ENCODE peak calls at places on chromosome X, in six cellular contexts. D is keratinocyte, O is coronary artery, P is HL-60, N is A549, I is H9. V is an unnamed sample.

GRCh38 chrX:69109706-69110635 is 55.3 kb downstream of the PJA1 start:
- DNase-seq in D (peak), O (no peak), P (no peak), N (peak), I (peak), V (peak)

GRCh38 chrX:26918633-26919032 is 544.5 kb downstream of the PPP4R3C start:
- DNase-seq in D (no peak), O (no peak), P (peak), N (peak), I (peak), V (no peak)

GRCh38 chrX:45557390-45557789 is 356.7 kb upstream of the DIPK2B start:
- DNase-seq in D (no peak), O (no peak), P (no peak), N (peak), I (no peak), V (no peak)

GRCh38 chrX:15395794-15396193 is 11.6 kb upstream of the VEGFD start:
- DNase-seq in D (no peak), O (no peak), P (no peak), N (no peak), I (no peak), V (no peak)

GRCh38 chrX:56728752-56729151 is 291 bp upstream of the NBDY start:
- DNase-seq in D (no peak), O (no peak), P (no peak), N (peak), I (no peak), V (no peak)

GRCh38 chrX:7828594-7828993 is 14.4 kb upstream of the VCX start:
- DNase-seq in D (no peak), O (no peak), P (peak), N (peak), I (no peak), V (no peak)

GRCh38 chrX:44873415-44874270 is 655 bp downstream of the KDM6A start:
- DNase-seq in D (no peak), O (peak), P (peak), N (peak), I (no peak), V (no peak)

GRCh38 chrX:125306335-125306866 is 13.3 kb upstream of the TEX13C start:
- DNase-seq in D (no peak), O (no peak), P (no peak), N (no peak), I (no peak), V (no peak)

GRCh38 chrX:129653985-129654651 is 638 bp downstream of the APLN start:
- DNase-seq in D (no peak), O (peak), P (peak), N (peak), I (no peak), V (no peak)

GRCh38 chrX:23003121-23003520 is 3.4 kb downstream of the DDX53 start:
- DNase-seq in D (no peak), O (no peak), P (no peak), N (no peak), I (no peak), V (no peak)

GRCh38 chrX:106035064-106035463 is 3.5 kb downstream of the SERPINA7 start:
- DNase-seq in D (no peak), O (no peak), P (no peak), N (peak), I (no peak), V (no peak)

GRCh38 chrX:9676311-9676710 is 89.3 kb downstream of the GPR143 start:
- DNase-seq in D (no peak), O (no peak), P (no peak), N (no peak), I (no peak), V (no peak)

GRCh38 chrX:29666361-29666760 is 549.0 kb upstream of the MAGEB2 start:
- DNase-seq in D (no peak), O (no peak), P (no peak), N (no peak), I (no peak), V (no peak)

GRCh38 chrX:101397779-101398178 is 7.0 kb downstream of the RPL36A start:
- DNase-seq in D (no peak), O (no peak), P (no peak), N (no peak), I (peak), V (no peak)

GRCh38 chrX:19849433-19850190 is 37.8 kb downstream of the SH3KBP1 start:
- DNase-seq in D (no peak), O (no peak), P (peak), N (no peak), I (no peak), V (no peak)

GRCh38 chrX:26411045-26411444 is 195.1 kb downstream of the MAGEB5 start:
- DNase-seq in D (no peak), O (no peak), P (no peak), N (no peak), I (no peak), V (peak)

GRCh38 chrX:106391284-106391852 is 220.4 kb upstream of the RADX start:
- DNase-seq in D (no peak), O (no peak), P (no peak), N (no peak), I (no peak), V (no peak)

GRCh38 chrX:24204331-24204730 is 54.8 kb downstream of the ZFX start:
- DNase-seq in D (no peak), O (no peak), P (no peak), N (no peak), I (no peak), V (no peak)

GRCh38 chrX:41761169-41761568 is 37.2 kb downstream of the GPR82 start:
- DNase-seq in D (no peak), O (no peak), P (no peak), N (no peak), I (no peak), V (no peak)

GRCh38 chrX:123230798-123231197 is 46.7 kb downstream of the GRIA3 start:
- DNase-seq in D (no peak), O (no peak), P (no peak), N (no peak), I (no peak), V (no peak)

GRCh38 chrX:137051978-137052640 is 18.3 kb upstream of the GPR101 start:
- DNase-seq in D (no peak), O (no peak), P (peak), N (peak), I (peak), V (no peak)

GRCh38 chrX:133045986-133046385 is 50.9 kb downstream of the USP26 start:
- DNase-seq in D (no peak), O (no peak), P (no peak), N (no peak), I (no peak), V (no peak)

GRCh38 chrX:32873786-32874185 is 337.6 kb downstream of the DMD start:
- DNase-seq in D (no peak), O (no peak), P (no peak), N (no peak), I (no peak), V (no peak)

GRCh38 chrX:11426712-11427081 is 133.5 kb downstream of the AMELX start:
- DNase-seq in D (no peak), O (no peak), P (no peak), N (no peak), I (no peak), V (no peak)
- H3K27ac ChIP-seq in D (no peak), O (peak), P (no peak), N (no peak), I (no peak), V (no peak)

GRCh38 chrX:77451041-77451440 is 3.9 kb downstream of the FGF16 start:
- DNase-seq in D (no peak), O (no peak), P (no peak), N (no peak), I (no peak), V (peak)
- H3K27ac ChIP-seq in D (no peak), O (no peak), P (no peak), N (no peak), I (no peak), V (peak)

GRCh38 chrX:40734956-40735317 is 405 bp downstream of the MED14 start:
- DNase-seq in D (no peak), O (no peak), P (peak), N (peak), I (no peak), V (no peak)

GRCh38 chrX:40729923-40730584 is 5.3 kb downstream of the MED14 start:
- DNase-seq in D (no peak), O (no peak), P (peak), N (no peak), I (no peak), V (no peak)

GRCh38 chrX:40736170-40736505 is 796 bp upstream of the MED14 start:
- DNase-seq in D (no peak), O (no peak), P (no peak), N (no peak), I (no peak), V (no peak)

GRCh38 chrX:40735318-40736169 is at the start of gene MED14:
- DNase-seq in D (peak), O (peak), P (peak), N (peak), I (peak), V (peak)

DNA sequence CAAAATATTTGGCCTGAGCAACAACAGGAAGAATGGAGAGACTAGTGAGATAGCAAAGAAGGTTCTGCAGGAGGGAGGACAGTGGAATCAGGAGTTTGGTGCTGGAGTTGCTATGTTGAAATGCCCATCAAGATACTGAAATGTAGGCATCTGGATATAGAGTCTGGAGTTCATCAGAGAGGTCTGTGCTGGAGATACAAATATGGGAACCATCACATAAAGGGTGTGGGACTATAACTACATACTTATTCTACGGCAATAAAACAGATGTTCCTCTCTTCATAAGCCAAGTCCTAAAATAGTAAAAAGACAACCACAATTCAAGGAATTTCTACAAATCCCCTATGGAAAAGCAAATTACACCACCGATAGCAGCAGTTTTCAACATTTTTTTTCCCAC is 1.7 kb downstream of the MED14 start:
- DNase-seq in D (no peak), O (no peak), P (no peak), N (no peak), I (no peak), V (no peak)
- H3K27ac ChIP-seq in D (no peak), O (no peak), P (no peak), N (no peak), I (no peak), V (no peak)

DNA sequence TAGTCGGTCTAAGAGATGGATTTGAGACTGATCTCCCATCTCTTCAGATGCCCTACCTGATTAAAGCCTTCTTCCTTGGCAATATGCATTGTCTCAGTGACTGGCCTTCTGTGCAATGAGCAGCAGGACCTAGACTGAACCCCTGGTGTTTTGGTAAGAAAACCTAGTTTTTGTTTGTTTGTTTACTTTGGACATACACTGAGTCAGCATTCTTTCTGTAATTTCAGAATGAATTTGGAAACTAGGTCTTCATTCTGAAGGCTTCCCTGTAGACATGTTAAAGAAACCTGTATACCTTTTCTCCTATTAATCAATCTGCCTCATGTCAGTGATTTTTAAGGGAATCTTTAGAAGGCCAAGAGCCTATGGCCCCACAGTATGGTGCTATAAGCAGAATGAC is 597.5 kb upstream of the HTR2C start:
- DNase-seq in D (no peak), O (no peak), P (no peak), N (no peak), I (no peak), V (no peak)
- H3K27ac ChIP-seq in D (no peak), O (no peak), P (no peak), N (no peak), I (no peak), V (no peak)

DNA sequence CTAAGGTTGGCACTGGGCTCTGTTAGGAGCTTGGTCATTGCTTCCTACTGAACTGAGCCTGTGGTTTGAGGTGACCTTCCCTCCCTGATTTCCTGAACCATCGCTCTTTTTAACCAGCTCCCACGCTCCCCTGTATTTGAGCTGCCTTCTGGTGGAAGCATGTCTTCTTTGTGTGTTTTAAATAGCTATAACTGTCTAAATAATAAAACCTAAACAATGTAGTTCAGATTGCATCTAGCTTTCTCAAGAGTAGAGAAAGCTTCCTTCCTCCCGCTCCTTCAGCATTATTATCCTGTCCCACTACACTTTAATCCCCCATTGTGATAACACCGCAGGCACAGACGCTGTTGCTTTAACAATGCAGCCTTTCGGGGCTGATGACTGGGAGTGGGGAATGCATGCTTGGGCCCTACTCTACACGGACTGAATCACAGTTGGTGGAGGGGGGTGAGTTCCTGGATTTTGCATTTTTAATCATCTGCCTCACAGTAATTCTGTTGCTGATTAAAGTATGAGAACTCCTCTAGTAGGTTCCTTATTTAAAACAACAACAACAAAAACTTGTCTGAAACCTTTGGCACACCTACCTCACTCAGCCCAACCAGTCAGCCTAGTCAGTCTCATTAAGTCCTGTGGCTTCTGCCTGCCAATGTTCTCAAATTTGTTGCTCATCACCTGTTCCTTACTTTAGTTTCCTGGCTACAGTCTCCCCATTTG is 6.6 kb downstream of the SMS start:
- DNase-seq in D (no peak), O (no peak), P (no peak), N (no peak), I (peak), V (peak)
- H3K27ac ChIP-seq in D (peak), O (no peak), P (no peak), N (peak), I (no peak), V (peak)

DNA sequence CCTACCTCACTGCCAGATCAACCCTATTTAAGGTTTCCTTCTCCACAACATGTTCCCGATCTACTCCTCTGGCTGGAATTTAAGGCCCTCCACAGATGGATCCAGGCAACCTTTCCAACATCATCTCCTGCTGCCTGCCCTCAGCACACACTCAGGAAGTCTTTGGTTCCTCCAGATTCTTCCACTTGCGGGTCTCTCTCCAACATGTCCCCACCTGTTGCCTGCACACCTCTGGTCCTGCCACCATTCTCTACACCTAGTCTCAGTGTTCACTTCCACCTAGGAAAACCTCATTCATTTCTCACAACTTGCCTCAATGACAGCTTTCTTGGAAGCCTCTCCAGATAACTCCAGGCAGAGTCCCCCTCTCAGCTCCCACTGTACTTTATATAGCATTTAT is 80.1 kb downstream of the RTL5 start:
- DNase-seq in D (no peak), O (peak), P (no peak), N (no peak), I (no peak), V (no peak)
- H3K27ac ChIP-seq in D (no peak), O (no peak), P (no peak), N (no peak), I (peak), V (no peak)

GRCh38 chrX:13250831-13251612 is 68.8 kb downstream of the ATXN3L start:
- DNase-seq in D (no peak), O (no peak), P (peak), N (no peak), I (no peak), V (no peak)

GRCh38 chrX:13254870-13255269 is 65.0 kb downstream of the ATXN3L start:
- DNase-seq in D (no peak), O (no peak), P (no peak), N (no peak), I (no peak), V (no peak)

GRCh38 chrX:13253223-13253622 is 66.6 kb downstream of the ATXN3L start:
- DNase-seq in D (no peak), O (no peak), P (no peak), N (no peak), I (no peak), V (no peak)

GRCh38 chrX:13254076-13254785 is 65.6 kb downstream of the ATXN3L start:
- DNase-seq in D (no peak), O (no peak), P (peak), N (peak), I (no peak), V (no peak)

GRCh38 chrX:13252726-13253125 is 67.1 kb downstream of the ATXN3L start:
- DNase-seq in D (no peak), O (no peak), P (no peak), N (no peak), I (no peak), V (no peak)
- H3K27ac ChIP-seq in D (no peak), O (no peak), P (no peak), N (no peak), I (no peak), V (no peak)

GRCh38 chrX:117713411-117713810 is 403.2 kb downstream of the KLHL13 start:
- DNase-seq in D (no peak), O (no peak), P (no peak), N (peak), I (no peak), V (no peak)
- H3K27ac ChIP-seq in D (no peak), O (no peak), P (no peak), N (no peak), I (no peak), V (no peak)

GRCh38 chrX:13082286-13083065 is 38.1 kb upstream of the FAM9C start:
- DNase-seq in D (no peak), O (no peak), P (peak), N (no peak), I (no peak), V (no peak)
- H3K27ac ChIP-seq in D (no peak), O (no peak), P (peak), N (peak), I (no peak), V (no peak)

DNA sequence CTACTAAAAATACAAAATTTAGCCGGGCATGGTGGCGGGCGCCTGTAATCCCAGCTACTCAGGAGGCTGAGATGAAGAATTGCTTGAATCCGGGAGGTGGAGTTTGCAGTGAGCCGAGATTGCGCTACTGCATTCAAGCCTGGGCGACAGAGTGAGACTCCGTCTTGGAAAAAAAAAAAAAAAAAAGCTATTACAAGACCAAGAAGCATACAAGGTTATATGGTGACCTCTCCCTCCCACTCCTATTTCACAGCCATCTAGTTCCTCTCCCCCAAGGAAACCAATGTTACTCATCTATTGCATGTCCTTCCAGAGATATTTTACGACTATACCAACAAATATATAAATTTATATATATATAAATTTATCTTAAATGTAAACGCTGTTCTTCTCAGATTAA is 3.3 kb downstream of the SLC9A7 start:
- DNase-seq in D (no peak), O (no peak), P (no peak), N (no peak), I (no peak), V (no peak)
- H3K27ac ChIP-seq in D (no peak), O (no peak), P (no peak), N (no peak), I (no peak), V (no peak)